ENCODE peak calls at places on chromosomes 5 and 9, in four cellular contexts. D, X, V and N are unnamed samples.

GRCh38 chr5:34655354-34655991 is 655 bp upstream of the RAI14 start:
- DNase-seq in D (peak), X (no peak), V (peak), N (peak)

GRCh38 chr5:3155717-3156116 is 404.2 kb upstream of the IRX2 start:
- DNase-seq in D (no peak), X (no peak), V (no peak), N (no peak)

GRCh38 chr5:76145945-76146344 is 62.8 kb downstream of the SV2C start:
- DNase-seq in D (peak), X (no peak), V (peak), N (no peak)

GRCh38 chr5:141234109-141234508 is 11.0 kb downstream of the PCDHB14 start:
- DNase-seq in D (no peak), X (no peak), V (peak), N (no peak)

GRCh38 chr5:37207802-37208201 is 41.4 kb downstream of the CPLANE1 start:
- DNase-seq in D (no peak), X (no peak), V (no peak), N (no peak)

GRCh38 chr5:10689391-10690081 is 71.5 kb downstream of the DAP start:
- DNase-seq in D (peak), X (no peak), V (peak), N (peak)

GRCh38 chr5:148641735-148642134 is 12.6 kb downstream of the HTR4 start:
- DNase-seq in D (no peak), X (no peak), V (no peak), N (no peak)

GRCh38 chr5:167152561-167152960 is 1138.9 kb upstream of the WWC1 start:
- DNase-seq in D (no peak), X (no peak), V (no peak), N (no peak)

GRCh38 chr5:81803812-81804211 is 52.9 kb upstream of the SSBP2 start:
- DNase-seq in D (no peak), X (no peak), V (no peak), N (no peak)

GRCh38 chr5:1886634-1887399 is 4.1 kb upstream of the IRX4 start:
- DNase-seq in D (no peak), X (no peak), V (no peak), N (no peak)

GRCh38 chr9:82180711-82181110 is 192.1 kb downstream of the SPATA31D1 start:
- DNase-seq in D (no peak), X (no peak), V (no peak), N (no peak)

GRCh38 chr5:56175465-56175864 is 57.7 kb downstream of the ANKRD55 start:
- DNase-seq in D (peak), X (no peak), V (peak), N (no peak)

GRCh38 chr5:77994943-77995342 is 218.8 kb upstream of the TBCA start:
- DNase-seq in D (no peak), X (no peak), V (no peak), N (no peak)

GRCh38 chr5:150599281-150599680 is 41.2 kb upstream of the SYNPO start:
- DNase-seq in D (no peak), X (no peak), V (no peak), N (no peak)

GRCh38 chr9:137129456-137130175 is 9.3 kb upstream of the GRIN1 start:
- DNase-seq in D (peak), X (peak), V (peak), N (peak)

GRCh38 chr5:59036274-59036961 is 453.5 kb downstream of the RAB3C start:
- DNase-seq in D (peak), X (no peak), V (peak), N (no peak)

GRCh38 chr5:62296998-62297397 is 9.0 kb upstream of the KIF2A start:
- DNase-seq in D (no peak), X (no peak), V (no peak), N (no peak)

GRCh38 chr9:136354592-136355085 is 8.9 kb downstream of the DNLZ start:
- DNase-seq in D (no peak), X (no peak), V (peak), N (no peak)

GRCh38 chr9:106075568-106075967 is 381.2 kb downstream of the TMEM38B start:
- DNase-seq in D (no peak), X (no peak), V (no peak), N (no peak)

GRCh38 chr9:89600831-89601230 is 4.0 kb upstream of the GADD45G start:
- DNase-seq in D (no peak), X (no peak), V (no peak), N (no peak)